ENCODE peak calls at places on chromosome 4, in seven cellular contexts. B, O, Q, F, T, A and G are unnamed samples.

GRCh38 chr4:151226004-151226932 is 50.7 kb upstream of the PRSS48 start:
- DNase-seq in T (no peak), O (no peak), A (no peak), Q (no peak), B (no peak), F (no peak), G (peak)

GRCh38 chr4:11218692-11219091 is 210.0 kb downstream of the HS3ST1 start:
- DNase-seq in B (no peak), O (no peak), T (no peak), A (no peak), F (no peak), Q (no peak), G (no peak)

GRCh38 chr4:19158451-19158850 is 1093.3 kb upstream of the SLIT2 start:
- DNase-seq in O (no peak), T (no peak), A (no peak), B (no peak), Q (no peak), F (no peak), G (no peak)

GRCh38 chr4:102116121-102116520 is 229.2 kb downstream of the SLC39A8 start:
- DNase-seq in A (no peak), O (no peak), Q (no peak), F (no peak), B (no peak), T (no peak), G (no peak)

GRCh38 chr4:81470456-81471327 is 1.0 kb downstream of the RASGEF1B start:
- DNase-seq in Q (peak), F (peak), T (peak), B (peak), A (peak), O (no peak), G (peak)

GRCh38 chr4:188221090-188221489 is 81.8 kb downstream of the TRIML1 start:
- DNase-seq in T (no peak), Q (no peak), O (no peak), F (no peak), B (no peak), A (no peak), G (no peak)

GRCh38 chr4:5374994-5375393 is 323.7 kb downstream of the STK32B start:
- DNase-seq in F (no peak), A (no peak), T (no peak), B (no peak), O (no peak), Q (no peak), G (no peak)

GRCh38 chr4:118410143-118410542 is 57.3 kb upstream of the PRSS12 start:
- DNase-seq in F (no peak), T (no peak), Q (no peak), O (no peak), B (no peak), A (no peak), G (no peak)

GRCh38 chr4:37890501-37891220 is at the start of gene TBC1D1:
- DNase-seq in O (peak), F (peak), B (peak), Q (peak), A (peak), T (peak), G (peak)

GRCh38 chr4:40502936-40503335 is 126.7 kb downstream of the RBM47 start:
- DNase-seq in A (no peak), T (no peak), O (peak), Q (no peak), F (no peak), B (no peak), G (no peak)

GRCh38 chr4:77040265-77040664 is 35.5 kb downstream of the CCNI start:
- DNase-seq in A (no peak), B (no peak), O (no peak), T (no peak), F (no peak), Q (no peak), G (no peak)

GRCh38 chr4:186689476-186689875 is 34.2 kb downstream of the FAT1 start:
- DNase-seq in O (no peak), Q (no peak), T (no peak), A (peak), F (no peak), B (no peak), G (no peak)

GRCh38 chr4:38591617-38592337 is 72.2 kb upstream of the KLF3 start:
- DNase-seq in Q (no peak), B (no peak), F (no peak), A (no peak), T (no peak), O (no peak), G (no peak)

GRCh38 chr4:10106421-10107039 is 10.1 kb downstream of the WDR1 start:
- DNase-seq in A (no peak), F (peak), B (peak), T (peak), O (no peak), Q (peak), G (no peak)

GRCh38 chr4:40305329-40306193 is 29.6 kb upstream of the CHRNA9 start:
- DNase-seq in A (no peak), Q (no peak), B (peak), O (peak), F (no peak), T (no peak), G (no peak)

GRCh38 chr4:153467154-153467896 is 1.2 kb downstream of the TMEM131L start:
- DNase-seq in T (no peak), F (peak), B (peak), Q (no peak), A (peak), O (peak), G (no peak)

GRCh38 chr4:158781963-158782362 is 13.1 kb downstream of the FNIP2 start:
- DNase-seq in Q (no peak), A (no peak), F (no peak), O (no peak), B (no peak), T (no peak), G (no peak)

GRCh38 chr4:24871176-24871575 is 41.7 kb downstream of the CCDC149 start:
- DNase-seq in F (no peak), T (no peak), O (no peak), B (no peak), Q (no peak), A (no peak), G (no peak)

GRCh38 chr4:180870623-180871022 is 1372.6 kb upstream of the TENM3 start:
- DNase-seq in A (no peak), T (no peak), Q (no peak), F (no peak), B (no peak), O (no peak), G (no peak)

GRCh38 chr4:74047152-74047551 is 8.7 kb upstream of the CXCL3 start:
- DNase-seq in A (no peak), O (no peak), Q (no peak), B (no peak), T (no peak), F (no peak), G (no peak)

GRCh38 chr4:150817017-150817416 is 198.1 kb downstream of the LRBA start:
- DNase-seq in B (no peak), T (no peak), F (no peak), A (no peak), Q (no peak), O (no peak), G (no peak)

GRCh38 chr4:15234101-15234500 is 193.7 kb upstream of the C1QTNF7 start:
- DNase-seq in A (no peak), F (no peak), Q (no peak), B (no peak), O (no peak), T (no peak), G (no peak)

GRCh38 chr4:153207561-153207960 is 3.3 kb downstream of the TRIM2 start:
- DNase-seq in O (no peak), T (peak), F (peak), Q (no peak), B (no peak), A (no peak), G (no peak)

GRCh38 chr4:173247316-173247715 is 78.7 kb downstream of the GALNT7 start:
- DNase-seq in Q (no peak), B (no peak), F (no peak), A (no peak), T (no peak), O (no peak), G (no peak)

GRCh38 chr4:2788101-2788500 is 4.8 kb upstream of the SH3BP2 start:
- DNase-seq in T (no peak), F (no peak), B (no peak), A (no peak), Q (no peak), O (no peak), G (no peak)

GRCh38 chr4:93203708-93204107 is 624.8 kb upstream of the ATOH1 start:
- DNase-seq in B (no peak), A (no peak), T (no peak), F (peak), O (no peak), Q (no peak), G (no peak)

GRCh38 chr4:53605783-53606182 is 14.5 kb upstream of the LNX1 start:
- DNase-seq in B (no peak), T (no peak), Q (no peak), F (no peak), O (no peak), A (no peak), G (no peak)

GRCh38 chr4:6200011-6200921 is at the start of gene JAKMIP1:
- DNase-seq in F (peak), B (peak), O (peak), Q (peak), A (peak), T (peak), G (peak)

GRCh38 chr4:156933633-156934258 is 37.9 kb downstream of the PDGFC start:
- DNase-seq in O (no peak), B (no peak), Q (no peak), A (no peak), T (no peak), F (no peak), G (no peak)

GRCh38 chr4:52555356-52555716 is 103.8 kb downstream of the USP46 start:
- DNase-seq in O (no peak), B (no peak), F (no peak), T (no peak), A (no peak), Q (no peak), G (no peak)

GRCh38 chr4:139210486-139210885 is 33.5 kb upstream of the ELF2 start:
- DNase-seq in A (no peak), Q (no peak), F (no peak), B (no peak), T (no peak), O (no peak), G (no peak)

GRCh38 chr4:26388671-26389070 is 67.9 kb downstream of the RBPJ start:
- DNase-seq in O (no peak), B (no peak), F (no peak), A (no peak), Q (no peak), T (no peak), G (no peak)

GRCh38 chr4:88697113-88697512 is 516 bp downstream of the NAP1L5 start:
- DNase-seq in T (no peak), A (no peak), Q (no peak), F (peak), B (peak), O (no peak), G (peak)

GRCh38 chr4:7364979-7365378 is 69.8 kb downstream of the PSAPL1 start:
- DNase-seq in O (no peak), B (no peak), T (no peak), F (no peak), Q (no peak), A (peak), G (no peak)

GRCh38 chr4:24561438-24562139 is 22.8 kb downstream of the DHX15 start:
- DNase-seq in F (no peak), T (no peak), B (no peak), O (no peak), A (no peak), Q (no peak), G (no peak)

GRCh38 chr4:174213734-174214101 is 69.7 kb downstream of the FBXO8 start:
- DNase-seq in F (no peak), A (no peak), Q (no peak), T (no peak), O (no peak), B (no peak), G (no peak)

GRCh38 chr4:13860126-13860525 is 232.6 kb upstream of the BOD1L1 start:
- DNase-seq in A (no peak), Q (peak), F (peak), B (no peak), O (no peak), T (no peak), G (no peak)

GRCh38 chr4:11456441-11456840 is 27.7 kb upstream of the HS3ST1 start:
- DNase-seq in A (no peak), O (no peak), F (no peak), T (no peak), Q (no peak), B (no peak), G (no peak)